ENCODE peak calls at places on chromosome 2, in four cellular contexts. Z is IMR-90, S is GM13976, X is HS-5. D is an unnamed sample.

GRCh38 chr2:8767324-8767723 is 70.1 kb downstream of the KIDINS220 start:
- DNase-seq in Z (no peak), S (no peak), X (no peak), D (no peak)

GRCh38 chr2:227761734-227762476 is 16.2 kb downstream of the SCYGR8 start:
- DNase-seq in Z (peak), S (no peak), X (no peak), D (no peak)

GRCh38 chr2:164430166-164430783 is 191.0 kb downstream of the GRB14 start:
- DNase-seq in Z (peak), S (no peak), X (peak), D (peak)

GRCh38 chr2:65129276-65129612 is 662 bp downstream of the RAB1A start:
- DNase-seq in Z (no peak), S (no peak), X (no peak), D (peak)

GRCh38 chr2:43039376-43040080 is 186.9 kb downstream of the ZFP36L2 start:
- DNase-seq in Z (no peak), S (no peak), X (no peak), D (no peak)

GRCh38 chr2:222424729-222425671 is 657 bp downstream of the SGPP2 start:
- DNase-seq in Z (no peak), S (peak), X (no peak), D (no peak)

GRCh38 chr2:236262238-236262637 is 2.0 kb downstream of the ASB18 start:
- DNase-seq in Z (no peak), S (no peak), X (no peak), D (no peak)

GRCh38 chr2:170846318-170846717 is 29.6 kb downstream of the GAD1 start:
- DNase-seq in Z (no peak), S (no peak), X (no peak), D (no peak)